ENCODE peak calls at places on chromosomes 6 and 20, in five cellular contexts. R, A, W, C and U are unnamed samples.

GRCh38 chr6:151891524-151891923 is 84.0 kb downstream of the ESR1 start:
- DNase-seq in R (no peak), A (no peak), W (no peak), C (no peak), U (no peak)

GRCh38 chr20:49288250-49288751 is 10.4 kb upstream of the ZNFX1 start:
- DNase-seq in R (no peak), A (peak), W (no peak), C (peak), U (no peak)

GRCh38 chr20:5715068-5715841 is 34.9 kb upstream of the SHLD1 start:
- DNase-seq in R (no peak), A (no peak), W (no peak), C (no peak), U (no peak)

GRCh38 chr20:8320306-8320705 is 188.2 kb downstream of the PLCB1 start:
- DNase-seq in R (no peak), A (no peak), W (no peak), C (no peak), U (no peak)

GRCh38 chr6:37827603-37828265 is 8.2 kb downstream of the ZFAND3 start:
- DNase-seq in R (no peak), A (no peak), W (no peak), C (no peak), U (no peak)

GRCh38 chr20:51523276-51524013 is 19.1 kb downstream of the NFATC2 start:
- DNase-seq in R (no peak), A (no peak), W (no peak), C (no peak), U (no peak)

GRCh38 chr6:152380351-152380767 is 256.8 kb downstream of the SYNE1 start:
- DNase-seq in R (peak), A (peak), W (no peak), C (peak), U (no peak)

GRCh38 chr6:90362273-90362672 is 65.6 kb upstream of the BACH2 start:
- DNase-seq in R (peak), A (no peak), W (no peak), C (no peak), U (no peak)

GRCh38 chr6:63236398-63236817 is 25.1 kb downstream of the FKBP1C start:
- DNase-seq in R (no peak), A (peak), W (no peak), C (no peak), U (no peak)

GRCh38 chr6:111456208-111456607 is 26.8 kb downstream of the REV3L start:
- DNase-seq in R (peak), A (no peak), W (no peak), C (no peak), U (no peak)

GRCh38 chr6:80020381-80021120 is 16.1 kb downstream of the TTK start:
- DNase-seq in R (no peak), A (no peak), W (no peak), C (no peak), U (no peak)

GRCh38 chr6:16769131-16769985 is 8.1 kb upstream of the ATXN1 start:
- DNase-seq in R (peak), A (peak), W (no peak), C (peak), U (no peak)

GRCh38 chr6:2498224-2498623 is 252.5 kb downstream of the MYLK4 start:
- DNase-seq in R (no peak), A (no peak), W (no peak), C (no peak), U (no peak)

GRCh38 chr20:47440857-47441773 is 60.6 kb upstream of the NCOA3 start:
- DNase-seq in R (peak), A (peak), W (no peak), C (peak), U (no peak)

GRCh38 chr6:168132531-168133184 is 53.6 kb upstream of the FRMD1 start:
- DNase-seq in R (peak), A (peak), W (peak), C (peak), U (peak)

GRCh38 chr6:148967546-148967945 is 220.7 kb downstream of the UST start:
- DNase-seq in R (no peak), A (no peak), W (no peak), C (no peak), U (no peak)

GRCh38 chr6:116531675-116532570 is 13.6 kb downstream of the TRAPPC3L start:
- DNase-seq in R (peak), A (peak), W (peak), C (peak), U (peak)

GRCh38 chr20:58715709-58716475 is 23.3 kb downstream of the NPEPL1 start:
- DNase-seq in R (no peak), A (no peak), W (peak), C (no peak), U (no peak)

GRCh38 chr6:74939309-74939708 is 266.5 kb downstream of the COL12A1 start:
- DNase-seq in R (no peak), A (no peak), W (no peak), C (no peak), U (no peak)

GRCh38 chr6:107489636-107490567 is at the start of gene SOBP:
- DNase-seq in R (peak), A (peak), W (peak), C (peak), U (peak)

GRCh38 chr6:2102966-2103365 is 142.4 kb downstream of the GMDS start:
- DNase-seq in R (no peak), A (no peak), W (no peak), C (no peak), U (no peak)

GRCh38 chr6:27280064-27280539 is 32.0 kb downstream of the POM121L2 start:
- DNase-seq in R (peak), A (peak), W (peak), C (peak), U (no peak)

GRCh38 chr6:23202207-23202606 is 632.8 kb downstream of the HDGFL1 start:
- DNase-seq in R (no peak), A (no peak), W (no peak), C (no peak), U (no peak)

GRCh38 chr6:169839898-169840631 is 88.6 kb downstream of the ERMARD start:
- DNase-seq in R (no peak), A (no peak), W (peak), C (no peak), U (no peak)

GRCh38 chr6:133502451-133503259 is 261.5 kb downstream of the EYA4 start:
- DNase-seq in R (peak), A (peak), W (no peak), C (peak), U (no peak)

GRCh38 chr6:122609881-122610689 is at the start of gene PKIB:
- DNase-seq in R (peak), A (peak), W (peak), C (peak), U (peak)

GRCh38 chr6:35496036-35496850 is 636 bp downstream of the TEAD3 start:
- DNase-seq in R (no peak), A (peak), W (no peak), C (no peak), U (peak)

GRCh38 chr6:43735642-43736199 is 34.3 kb upstream of the VEGFA start:
- DNase-seq in R (no peak), A (no peak), W (no peak), C (no peak), U (no peak)

GRCh38 chr20:44901972-44902371 is 7.9 kb upstream of the PABPC1L start:
- DNase-seq in R (peak), A (peak), W (no peak), C (peak), U (no peak)

DNA sequence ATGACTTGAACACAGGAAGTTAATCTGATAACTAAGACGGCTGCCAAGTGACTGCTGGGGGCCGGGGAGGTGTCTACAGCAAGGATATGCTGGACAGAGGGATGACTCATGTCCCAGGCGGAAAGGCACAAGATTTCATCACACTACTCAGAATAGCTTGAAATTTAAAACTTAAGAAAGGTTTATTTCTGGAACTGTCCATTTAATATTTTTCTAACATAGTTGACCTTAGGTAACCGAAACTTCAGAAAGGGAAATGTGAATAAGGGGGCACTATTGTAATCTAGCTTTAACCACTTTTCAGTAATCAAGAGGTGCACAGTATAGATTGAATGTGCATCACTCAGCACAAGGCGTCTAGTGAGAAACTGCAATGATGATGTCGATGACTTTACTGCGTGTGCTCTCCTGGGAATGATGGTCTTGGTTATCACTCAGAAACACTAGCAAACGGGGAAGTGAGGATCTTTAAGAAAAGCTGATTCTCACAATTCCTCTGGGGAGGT is 171.5 kb downstream of the QKI start:
- DNase-seq in R (peak), A (peak), W (no peak), C (peak), U (no peak)
- H2BK15ac ChIP-seq in R (peak), A (no peak), W (no peak), C (no peak), U (no peak)

GRCh38 chr20:40979247-40979646 is 49.4 kb upstream of the TOP1 start:
- DNase-seq in R (no peak), A (no peak), W (peak), C (no peak), U (no peak)
- H4K8ac ChIP-seq in R (no peak), A (no peak), W (no peak), C (no peak), U (no peak)

GRCh38 chr6:72564231-72564630 is 57.6 kb upstream of the KCNQ5 start:
- DNase-seq in R (peak), A (no peak), W (no peak), C (no peak), U (no peak)
- H3K4me3 ChIP-seq in R (no peak), A (no peak), W (no peak), C (no peak), U (no peak)

GRCh38 chr6:12185081-12185673 is 105.0 kb upstream of the EDN1 start:
- DNase-seq in R (no peak), A (no peak), W (no peak), C (no peak), U (no peak)
- H2BK15ac ChIP-seq in R (no peak), A (no peak), W (no peak), C (no peak), U (no peak)

DNA sequence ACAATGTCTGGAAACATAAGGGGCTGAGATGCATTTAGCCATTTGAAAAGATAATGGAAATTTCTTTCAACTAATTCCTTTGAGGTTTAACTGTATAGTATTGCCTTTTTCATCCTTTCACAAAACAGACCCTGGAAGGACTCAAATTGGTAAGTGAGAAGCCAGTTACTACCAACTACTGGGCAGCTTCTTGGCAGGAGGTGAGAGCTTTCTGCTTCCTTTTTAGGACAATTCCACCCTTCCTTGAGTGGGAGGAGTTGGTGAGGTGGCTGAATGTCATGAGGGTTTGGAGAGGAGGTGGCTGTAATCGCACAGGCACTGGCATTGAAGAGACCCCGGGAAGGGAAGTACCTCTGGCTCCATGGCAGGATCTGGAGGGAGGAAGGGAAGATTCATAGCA is 341.1 kb downstream of the NRN1 start:
- DNase-seq in R (no peak), A (peak), W (no peak), C (no peak), U (no peak)
- H4K8ac ChIP-seq in R (no peak), A (no peak), W (no peak), C (no peak), U (no peak)

DNA sequence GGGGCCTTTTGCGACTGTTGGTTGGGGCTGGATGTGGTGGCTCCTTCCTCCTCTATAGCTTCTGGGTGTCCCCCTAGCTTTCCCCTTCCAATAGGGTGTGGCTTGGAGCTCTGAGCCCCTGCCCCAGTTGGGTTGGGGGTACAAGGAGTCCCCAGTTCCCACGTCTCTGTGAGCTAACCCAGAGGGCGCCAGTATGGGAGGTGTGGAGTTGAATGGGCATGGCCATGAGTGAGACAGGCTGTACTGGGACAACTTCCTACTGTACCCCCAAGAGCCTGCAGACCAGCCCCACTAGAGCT is 1.2 kb downstream of the C20orf204 start:
- DNase-seq in R (no peak), A (no peak), W (no peak), C (no peak), U (no peak)
- H3K4me3 ChIP-seq in R (no peak), A (no peak), W (no peak), C (no peak), U (no peak)

GRCh38 chr20:25624500-25624939 is 706 bp upstream of the NANP start:
- DNase-seq in R (no peak), A (no peak), W (no peak), C (no peak), U (no peak)
- H2BK15ac ChIP-seq in R (no peak), A (no peak), W (peak), C (no peak), U (peak)

GRCh38 chr20:16191496-16191895 is 381.8 kb downstream of the KIF16B start:
- DNase-seq in R (no peak), A (no peak), W (no peak), C (no peak), U (no peak)

GRCh38 chr20:16189371-16189770 is 383.9 kb downstream of the KIF16B start:
- DNase-seq in R (no peak), A (peak), W (no peak), C (no peak), U (no peak)

GRCh38 chr20:16187956-16188616 is 385.2 kb downstream of the KIF16B start:
- DNase-seq in R (no peak), A (no peak), W (no peak), C (no peak), U (no peak)
- H4K8ac ChIP-seq in R (no peak), A (no peak), W (no peak), C (no peak), U (peak)

GRCh38 chr6:12977206-12977605 is 260.6 kb downstream of the PHACTR1 start:
- DNase-seq in R (no peak), A (no peak), W (no peak), C (no peak), U (no peak)
- H3K4me3 ChIP-seq in R (no peak), A (no peak), W (no peak), C (no peak), U (no peak)

GRCh38 chr6:156776841-156777576 is at the start of gene ARID1B:
- DNase-seq in R (peak), A (peak), W (peak), C (peak), U (peak)
- H2BK15ac ChIP-seq in R (no peak), A (no peak), W (no peak), C (peak), U (peak)